ENCODE peak calls at places on chromosomes 3 and 15, in four cellular contexts. V, B, I and Z are unnamed samples.

GRCh38 chr3:117105650-117106049 is 396.1 kb downstream of the TUSC7 start:
- DNase-seq in I (no peak), B (no peak), V (no peak), Z (no peak)

GRCh38 chr15:35738370-35738769 is 192.4 kb upstream of the DPH6 start:
- DNase-seq in V (no peak), I (no peak), B (no peak), Z (no peak)

GRCh38 chr3:53159415-53160135 is 1.4 kb upstream of the PRKCD start:
- DNase-seq in B (no peak), I (peak), V (no peak), Z (no peak)

GRCh38 chr3:46632792-46633191 is 20.5 kb downstream of the FAM240A start:
- DNase-seq in I (no peak), B (no peak), V (no peak), Z (no peak)

GRCh38 chr3:120726784-120727183 is 15.5 kb downstream of the RABL3 start:
- DNase-seq in V (no peak), B (no peak), I (no peak), Z (no peak)

GRCh38 chr15:40474581-40474980 is 3.8 kb downstream of the CHST14 start:
- DNase-seq in V (no peak), I (no peak), B (no peak), Z (no peak)

GRCh38 chr15:34434627-34435305 is 2.8 kb downstream of the GOLGA8A start:
- DNase-seq in I (no peak), V (no peak), B (no peak), Z (no peak)

GRCh38 chr3:100317928-100318327 is 16.6 kb upstream of the NIT2 start:
- DNase-seq in V (no peak), I (no peak), B (peak), Z (no peak)

GRCh38 chr15:74133071-74133702 is 2.8 kb downstream of the ISLR2 start:
- DNase-seq in V (no peak), B (no peak), I (no peak), Z (no peak)

GRCh38 chr15:99441871-99442267 is 123.9 kb upstream of the MEF2A start:
- DNase-seq in B (no peak), I (no peak), V (no peak), Z (no peak)

GRCh38 chr3:133895208-133896001 is at the start of gene RAB6B:
- DNase-seq in V (peak), I (no peak), B (peak), Z (peak)

GRCh38 chr3:117763561-117763960 is 1054.0 kb downstream of the TUSC7 start:
- DNase-seq in B (no peak), V (no peak), I (no peak), Z (no peak)

GRCh38 chr3:180804871-180805430 is 107.5 kb upstream of the FXR1 start:
- DNase-seq in V (peak), I (peak), B (no peak), Z (peak)

GRCh38 chr15:67827561-67828378 is 2.5 kb downstream of the SKOR1 start:
- DNase-seq in V (no peak), I (no peak), B (no peak), Z (no peak)

GRCh38 chr15:27899583-27900295 is 199.4 kb downstream of the OCA2 start:
- DNase-seq in I (no peak), V (no peak), B (no peak), Z (no peak)

GRCh38 chr15:25437751-25438600 is 848 bp downstream of the UBE3A start:
- DNase-seq in I (peak), V (peak), B (peak), Z (peak)

GRCh38 chr3:28868897-28869296 is 412.0 kb upstream of the RBMS3 start:
- DNase-seq in I (no peak), B (no peak), V (no peak), Z (no peak)

GRCh38 chr15:69869881-69870465 is 227.7 kb downstream of the TLE3 start:
- DNase-seq in V (no peak), B (peak), I (no peak), Z (no peak)

GRCh38 chr3:128734523-128735189 is 8.7 kb downstream of the RAB7A start:
- DNase-seq in B (no peak), V (no peak), I (no peak), Z (no peak)

GRCh38 chr3:179182892-179183291 is 34.7 kb downstream of the PIK3CA start:
- DNase-seq in I (no peak), B (no peak), V (no peak), Z (no peak)

GRCh38 chr3:171374661-171375285 is 85.4 kb downstream of the TNIK start:
- DNase-seq in V (no peak), B (no peak), I (no peak), Z (no peak)

GRCh38 chr3:151213151-151213550 is 10.1 kb upstream of the GPR171 start:
- DNase-seq in I (no peak), B (no peak), V (no peak), Z (no peak)

GRCh38 chr3:151217208-151217607 is 14.2 kb upstream of the GPR171 start:
- DNase-seq in B (no peak), V (no peak), I (no peak), Z (no peak)

GRCh38 chr3:151213881-151214280 is 10.9 kb upstream of the GPR171 start:
- DNase-seq in I (no peak), V (no peak), B (no peak), Z (no peak)

GRCh38 chr3:151216641-151217040 is 13.6 kb upstream of the GPR171 start:
- DNase-seq in V (no peak), I (no peak), B (no peak), Z (no peak)

DNA sequence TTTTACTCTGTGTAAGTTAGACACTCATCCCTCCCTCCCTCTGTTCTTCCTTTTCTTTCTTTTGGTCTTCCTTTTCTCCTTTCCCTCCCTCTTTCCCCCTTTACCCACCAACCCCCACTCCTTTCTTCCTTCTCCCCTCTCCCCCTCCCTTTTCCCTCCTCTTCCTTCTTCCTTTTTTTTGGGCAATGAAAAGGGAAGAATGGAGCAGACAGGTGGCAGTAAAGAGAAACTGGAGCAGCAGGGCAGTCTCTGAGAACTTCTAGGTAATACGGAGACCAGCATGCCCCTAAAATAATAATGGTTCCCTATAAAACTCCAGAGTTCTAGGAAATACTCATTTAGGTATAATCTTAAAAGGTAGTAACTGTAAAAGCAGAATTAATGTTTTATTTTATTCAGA is 11.4 kb upstream of the GPR171 start:
- DNase-seq in B (no peak), I (no peak), V (no peak), Z (no peak)
- TF ChIP-seq CTCF in B (no peak), I (peak), V (no peak), Z (no peak)

GRCh38 chr3:11847035-11847394 is 330 bp upstream of the TAMM41 start:
- DNase-seq in V (no peak), I (no peak), B (no peak), Z (no peak)
- TF ChIP-seq CTCF in V (no peak), I (no peak), B (no peak), Z (peak)

GRCh38 chr15:39358441-39359041 is 222.3 kb upstream of the THBS1 start:
- DNase-seq in V (peak), I (no peak), B (no peak), Z (no peak)

GRCh38 chr15:39359736-39360135 is 221.1 kb upstream of the THBS1 start:
- DNase-seq in I (no peak), B (no peak), V (no peak), Z (no peak)

GRCh38 chr15:39360417-39360816 is 220.5 kb upstream of the THBS1 start:
- DNase-seq in B (no peak), I (no peak), V (no peak), Z (no peak)

GRCh38 chr15:39354188-39354587 is 226.7 kb upstream of the THBS1 start:
- DNase-seq in B (no peak), V (no peak), I (no peak), Z (no peak)

DNA sequence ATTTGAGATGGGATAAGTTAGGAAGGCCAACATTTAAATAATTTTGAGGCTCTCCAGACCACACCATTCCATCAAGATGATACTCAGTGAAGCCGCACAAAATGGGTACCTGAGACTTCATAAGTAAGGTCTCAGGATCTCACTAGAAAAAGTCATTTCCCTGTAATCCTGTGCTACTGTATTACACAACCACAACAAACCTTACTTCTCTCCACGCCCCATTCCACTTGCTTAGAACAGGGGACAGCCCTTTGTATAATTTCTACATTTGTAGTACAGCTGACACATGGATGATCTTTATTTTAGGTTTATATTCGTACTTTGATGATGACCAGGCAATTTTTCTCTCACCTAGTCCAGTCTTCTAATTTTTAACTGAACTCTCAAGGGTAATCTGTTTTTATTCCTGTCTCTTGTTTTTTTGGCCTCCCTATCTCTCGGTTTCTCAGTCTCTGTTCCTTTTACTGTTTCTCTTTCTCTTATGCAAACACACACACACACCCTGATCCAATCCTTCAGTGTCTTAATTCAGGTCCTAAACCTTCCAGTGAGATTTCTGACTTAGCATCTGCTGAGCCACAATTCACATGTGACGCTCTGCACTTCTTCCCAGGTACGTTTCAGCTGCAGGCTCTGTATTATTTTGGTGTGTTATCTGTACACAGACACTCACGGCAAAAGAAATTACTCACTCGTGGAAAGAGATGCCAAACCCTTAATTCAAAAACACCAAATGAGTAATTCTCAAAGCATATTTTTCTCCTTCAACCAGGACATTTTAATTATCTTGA is 223.2 kb upstream of the THBS1 start:
- DNase-seq in V (no peak), B (no peak), I (no peak), Z (no peak)
- TF ChIP-seq CTCF in V (no peak), B (no peak), I (no peak), Z (no peak)

GRCh38 chr3:131501949-131502348 is 822 bp downstream of the MRPL3 start:
- DNase-seq in B (no peak), V (no peak), I (no peak), Z (no peak)
- TF ChIP-seq CTCF in B (no peak), V (no peak), I (no peak), Z (no peak)